ENCODE peak calls at places on chromosomes 2 and 18, in five cellular contexts. H is Peyer's patch, Z is mammary epithelial cell, G is adrenal gland, R is uterus. J is an unnamed sample.

GRCh38 chr18:48781041-48781989 is 169.4 kb downstream of the SMAD7 start:
- DNase-seq in G (peak; percentile 94), Z (no peak), R (peak; percentile 68), H (peak; percentile 78), J (no peak)

GRCh38 chr2:221347471-221347870 is 224.6 kb downstream of the EPHA4 start:
- DNase-seq in R (no peak), G (no peak), H (no peak), Z (peak; percentile 51), J (no peak)

GRCh38 chr18:56460590-56460989 is 177.8 kb downstream of the TXNL1 start:
- DNase-seq in H (no peak), G (no peak), R (no peak), Z (no peak), J (no peak)

GRCh38 chr2:47003641-47004427 is 88.2 kb upstream of the MCFD2 start:
- DNase-seq in R (no peak), H (no peak), G (no peak), Z (no peak), J (no peak)

GRCh38 chr2:108243566-108243965 is 3.8 kb downstream of the SULT1C3 start:
- DNase-seq in R (no peak), H (no peak), G (no peak), Z (peak; percentile 54), J (no peak)

GRCh38 chr2:75464348-75464946 is 96.3 kb downstream of the EVA1A start:
- DNase-seq in Z (peak; percentile 12), R (no peak), H (no peak), G (no peak), J (no peak)

GRCh38 chr2:71000780-71001591 is 6.3 kb upstream of the TEX261 start:
- DNase-seq in Z (peak; percentile 35), G (peak; percentile 84), R (peak; percentile 58), H (peak; percentile 82), J (peak; percentile 71)

GRCh38 chr18:41714872-41715271 is 240.2 kb upstream of the PIK3C3 start:
- DNase-seq in R (no peak), H (no peak), Z (no peak), G (no peak), J (no peak)

GRCh38 chr18:9787716-9788115 is 79.6 kb downstream of the RAB31 start:
- DNase-seq in Z (no peak), R (no peak), G (no peak), H (no peak), J (no peak)

GRCh38 chr2:188808921-188809320 is 165.3 kb upstream of the COL3A1 start:
- DNase-seq in Z (peak; percentile 5), R (no peak), H (no peak), G (no peak), J (no peak)

GRCh38 chr2:237223208-237223861 is 137.6 kb downstream of the COPS8 start:
- DNase-seq in R (peak; percentile 39), G (no peak), Z (peak; percentile 90), H (no peak), J (no peak)

GRCh38 chr2:59029058-59029457 is 787.9 kb upstream of the FANCL start:
- DNase-seq in Z (no peak), H (no peak), G (no peak), R (no peak), J (no peak)

GRCh38 chr2:103789716-103790085 is 1027.9 kb downstream of the TMEM182 start:
- DNase-seq in R (no peak), H (no peak), Z (no peak), G (no peak), J (no peak)

GRCh38 chr2:36616947-36617346 is 19.0 kb upstream of the FEZ2 start:
- DNase-seq in Z (no peak), H (no peak), G (no peak), R (no peak), J (no peak)

GRCh38 chr2:169082995-169083394 is 13.6 kb downstream of the DHRS9 start:
- DNase-seq in Z (no peak), G (no peak), H (no peak), R (no peak), J (no peak)

GRCh38 chr2:73006969-73007710 is 64.4 kb downstream of the SFXN5 start:
- DNase-seq in Z (no peak), G (peak; percentile 15), H (no peak), R (no peak), J (no peak)

GRCh38 chr2:209940923-209941322 is 61.5 kb upstream of the RPE start:
- DNase-seq in H (no peak), G (no peak), R (no peak), Z (no peak), J (no peak)
- H3K9me3 ChIP-seq in H (no peaks in the 10 kb centered on the region), G (no peaks in the 10 kb centered on the region), R (no peaks in the 10 kb centered on the region), Z (no peaks in the 10 kb centered on the region), J (no peaks in the 10 kb centered on the region)

GRCh38 chr2:230787101-230787500 is 74.5 kb downstream of the CAB39 start:
- DNase-seq in R (no peak), H (no peak), Z (no peak), G (no peak), J (no peak)
- H3K9me3 ChIP-seq in R (peaks cover 14% of the 10 kb centered on the region), H (no peaks in the 10 kb centered on the region), Z (peaks cover 50% of the 10 kb centered on the region), G (no peaks in the 10 kb centered on the region), J (no peaks in the 10 kb centered on the region)

DNA sequence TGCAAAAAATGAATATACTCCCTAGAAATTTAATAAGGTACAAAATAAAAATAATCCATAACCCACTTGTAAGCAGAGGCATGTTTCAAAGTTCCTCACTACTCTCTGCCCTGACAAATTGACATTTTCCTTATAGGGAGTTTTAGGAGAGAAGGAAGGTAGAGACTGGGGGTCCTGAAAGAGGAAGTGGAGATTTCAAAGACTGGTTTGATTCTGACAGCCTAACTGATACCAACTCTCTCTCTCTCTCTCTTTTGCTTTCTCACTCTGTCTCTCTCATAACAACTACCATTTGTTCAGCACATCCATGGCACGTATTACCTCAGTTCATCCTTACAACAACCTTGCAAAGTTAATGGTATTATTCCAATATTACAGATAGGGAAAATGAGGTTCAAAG is 18.6 kb downstream of the FZD7 start:
- DNase-seq in G (no peak), Z (no peak), R (no peak), H (no peak), J (no peak)
- H3K9me3 ChIP-seq in G (no peaks in the 10 kb centered on the region), Z (no peaks in the 10 kb centered on the region), R (no peaks in the 10 kb centered on the region), H (no peaks in the 10 kb centered on the region), J (no peaks in the 10 kb centered on the region)

DNA sequence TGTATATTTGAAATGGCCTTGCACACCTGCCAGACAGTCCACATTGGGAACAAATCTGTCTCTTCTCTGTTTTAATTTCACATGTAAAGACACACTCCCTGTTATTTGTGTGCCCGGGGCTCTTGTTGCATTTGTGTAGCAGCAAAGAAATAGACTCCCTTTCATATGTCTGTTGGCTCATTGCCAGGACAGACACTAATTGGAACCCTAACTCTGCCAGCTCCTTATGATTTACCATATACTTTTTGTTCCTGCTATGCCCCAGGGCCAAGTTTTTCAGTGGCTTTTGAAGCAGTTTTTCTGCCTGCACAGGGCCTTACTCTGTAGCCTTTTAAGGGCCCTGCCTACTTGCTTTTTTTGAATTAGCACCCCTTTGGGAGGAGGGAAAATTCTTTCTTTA is 396.9 kb downstream of the DLGAP1 start:
- DNase-seq in Z (no peak), G (no peak), R (no peak), H (no peak), J (no peak)
- H3K9me3 ChIP-seq in Z (peaks cover 12% of the 10 kb centered on the region), G (no peaks in the 10 kb centered on the region), R (no peaks in the 10 kb centered on the region), H (peaks cover 3% of the 10 kb centered on the region), J (no peaks in the 10 kb centered on the region)

GRCh38 chr18:36576339-36576738 is 252.5 kb downstream of the TPGS2 start:
- DNase-seq in G (no peak), H (no peak), R (no peak), Z (no peak), J (no peak)
- H3K9me3 ChIP-seq in G (no peaks in the 10 kb centered on the region), H (no peaks in the 10 kb centered on the region), R (no peaks in the 10 kb centered on the region), Z (peaks cover 4% of the 10 kb centered on the region), J (no peaks in the 10 kb centered on the region)

GRCh38 chr2:6264198-6264597 is 572.0 kb downstream of the SOX11 start:
- DNase-seq in G (no peak), H (no peak), R (no peak), Z (no peak), J (no peak)
- H3K9me3 ChIP-seq in G (no peaks in the 10 kb centered on the region), H (no peaks in the 10 kb centered on the region), R (no peaks in the 10 kb centered on the region), Z (peaks cover 25% of the 10 kb centered on the region), J (no peaks in the 10 kb centered on the region)

GRCh38 chr2:95578529-95578928 is 13.3 kb upstream of the TRIM43 start:
- DNase-seq in G (no peak), R (no peak), Z (no peak), H (no peak), J (no peak)

GRCh38 chr2:95573866-95574265 is 17.9 kb upstream of the TRIM43 start:
- DNase-seq in G (no peak), Z (no peak), R (no peak), H (no peak), J (no peak)

GRCh38 chr2:95569170-95569569 is 22.6 kb upstream of the TRIM43 start:
- DNase-seq in G (no peak), Z (no peak), R (no peak), H (no peak), J (no peak)

GRCh38 chr2:95575857-95576256 is 15.9 kb upstream of the TRIM43 start:
- DNase-seq in H (no peak), G (no peak), R (no peak), Z (no peak), J (no peak)

GRCh38 chr2:95574506-95574905 is 17.3 kb upstream of the TRIM43 start:
- DNase-seq in R (no peak), G (no peak), H (no peak), Z (no peak), J (no peak)
- H3K9me3 ChIP-seq in R (no peaks in the 10 kb centered on the region), G (no peaks in the 10 kb centered on the region), H (no peaks in the 10 kb centered on the region), Z (no peaks in the 10 kb centered on the region), J (no peaks in the 10 kb centered on the region)

GRCh38 chr18:35311506-35311905 is 21.5 kb upstream of the ZSCAN30 start:
- DNase-seq in G (no peak), H (no peak), R (no peak), Z (peak; percentile 32), J (no peak)
- H3K9me3 ChIP-seq in G (peaks cover 7% of the 10 kb centered on the region), H (peaks cover 45% of the 10 kb centered on the region), R (peaks cover 15% of the 10 kb centered on the region), Z (peaks cover 43% of the 10 kb centered on the region), J (peaks cover 20% of the 10 kb centered on the region)